ENCODE peak calls at places on chromosomes 6 and 20, in nine cellular contexts. One of them, this sample, is unnamed.

GRCh38 chr20:57394087-57395082 is 3.2 kb downstream of the RBM38 start:
- DNase-seq in neural crest cell: no peak
- DNase-seq in heart left ventricle: peak; percentile 28
- DNase-seq in cardiac fibroblast: no peak
- DNase-seq in bronchial epithelial cell: no peak
- DNase-seq in CD8-positive, alpha-beta T cell: no peak
- DNase-seq in choroid plexus epithelial cell: no peak
- DNase-seq in CD4-positive, alpha-beta T cell: no peak
- DNase-seq in nephron progenitor cell: no peak
- DNase-seq in this sample: no peak

GRCh38 chr20:49505518-49505917 is 23.1 kb upstream of the KCNB1 start:
- DNase-seq in neural crest cell: peak; percentile 61
- DNase-seq in heart left ventricle: peak; percentile 43
- DNase-seq in cardiac fibroblast: peak; percentile 55
- DNase-seq in bronchial epithelial cell: no peak
- DNase-seq in CD8-positive, alpha-beta T cell: no peak
- DNase-seq in choroid plexus epithelial cell: peak; percentile 74
- DNase-seq in CD4-positive, alpha-beta T cell: no peak
- DNase-seq in nephron progenitor cell: peak; percentile 90
- DNase-seq in this sample: no peak

GRCh38 chr6:123587838-123588545 is 48.8 kb downstream of the TRDN start:
- DNase-seq in neural crest cell: no peak
- DNase-seq in heart left ventricle: no peak
- DNase-seq in cardiac fibroblast: no peak
- DNase-seq in bronchial epithelial cell: no peak
- DNase-seq in CD8-positive, alpha-beta T cell: no peak
- DNase-seq in choroid plexus epithelial cell: no peak
- DNase-seq in CD4-positive, alpha-beta T cell: no peak
- DNase-seq in nephron progenitor cell: no peak
- DNase-seq in this sample: no peak

GRCh38 chr6:108441141-108441540 is 119.6 kb upstream of the FOXO3 start:
- DNase-seq in neural crest cell: no peak
- DNase-seq in heart left ventricle: no peak
- DNase-seq in cardiac fibroblast: peak; percentile 50
- DNase-seq in bronchial epithelial cell: no peak
- DNase-seq in CD8-positive, alpha-beta T cell: no peak
- DNase-seq in choroid plexus epithelial cell: no peak
- DNase-seq in CD4-positive, alpha-beta T cell: no peak
- DNase-seq in nephron progenitor cell: no peak
- DNase-seq in this sample: no peak

GRCh38 chr20:3473324-3473723 is 2.5 kb downstream of the ATRN start:
- DNase-seq in neural crest cell: no peak
- DNase-seq in heart left ventricle: no peak
- DNase-seq in cardiac fibroblast: no peak
- DNase-seq in bronchial epithelial cell: no peak
- DNase-seq in CD8-positive, alpha-beta T cell: no peak
- DNase-seq in choroid plexus epithelial cell: no peak
- DNase-seq in CD4-positive, alpha-beta T cell: no peak
- DNase-seq in nephron progenitor cell: no peak
- DNase-seq in this sample: no peak

GRCh38 chr6:74840953-74841352 is 364.9 kb downstream of the COL12A1 start:
- DNase-seq in neural crest cell: no peak
- DNase-seq in heart left ventricle: no peak
- DNase-seq in cardiac fibroblast: no peak
- DNase-seq in bronchial epithelial cell: no peak
- DNase-seq in CD8-positive, alpha-beta T cell: no peak
- DNase-seq in choroid plexus epithelial cell: no peak
- DNase-seq in CD4-positive, alpha-beta T cell: no peak
- DNase-seq in nephron progenitor cell: no peak
- DNase-seq in this sample: no peak

GRCh38 chr6:159217595-159218275 is 48.5 kb downstream of the FNDC1 start:
- DNase-seq in neural crest cell: peak; percentile 57
- DNase-seq in heart left ventricle: no peak
- DNase-seq in cardiac fibroblast: no peak
- DNase-seq in bronchial epithelial cell: peak; percentile 25
- DNase-seq in CD8-positive, alpha-beta T cell: no peak
- DNase-seq in choroid plexus epithelial cell: peak; percentile 55
- DNase-seq in CD4-positive, alpha-beta T cell: no peak
- DNase-seq in nephron progenitor cell: peak; percentile 64
- DNase-seq in this sample: peak; percentile 18

GRCh38 chr6:3977875-3978711 is 100.8 kb downstream of the FAM217A start:
- DNase-seq in neural crest cell: no peak
- DNase-seq in heart left ventricle: peak; percentile 40
- DNase-seq in cardiac fibroblast: peak; percentile 95
- DNase-seq in bronchial epithelial cell: peak; percentile 56
- DNase-seq in CD8-positive, alpha-beta T cell: peak; percentile 23
- DNase-seq in choroid plexus epithelial cell: peak; percentile 98
- DNase-seq in CD4-positive, alpha-beta T cell: peak; percentile 11
- DNase-seq in nephron progenitor cell: peak; percentile 16
- DNase-seq in this sample: peak; percentile 56

GRCh38 chr6:111129003-111129402 is 41.7 kb downstream of the SLC16A10 start:
- DNase-seq in neural crest cell: no peak
- DNase-seq in heart left ventricle: peak; percentile 62
- DNase-seq in cardiac fibroblast: no peak
- DNase-seq in bronchial epithelial cell: no peak
- DNase-seq in CD8-positive, alpha-beta T cell: no peak
- DNase-seq in choroid plexus epithelial cell: no peak
- DNase-seq in CD4-positive, alpha-beta T cell: no peak
- DNase-seq in nephron progenitor cell: no peak
- DNase-seq in this sample: no peak

GRCh38 chr6:163711615-163712568 is 297.4 kb downstream of the QKI start:
- DNase-seq in neural crest cell: no peak
- DNase-seq in heart left ventricle: peak; percentile 88
- DNase-seq in cardiac fibroblast: no peak
- DNase-seq in bronchial epithelial cell: no peak
- DNase-seq in CD8-positive, alpha-beta T cell: no peak
- DNase-seq in choroid plexus epithelial cell: no peak
- DNase-seq in CD4-positive, alpha-beta T cell: no peak
- DNase-seq in nephron progenitor cell: no peak
- DNase-seq in this sample: no peak

GRCh38 chr6:121223212-121223611 is 111.1 kb downstream of the TBC1D32 start:
- DNase-seq in neural crest cell: no peak
- DNase-seq in heart left ventricle: no peak
- DNase-seq in cardiac fibroblast: no peak
- DNase-seq in bronchial epithelial cell: peak; percentile 6
- DNase-seq in CD8-positive, alpha-beta T cell: no peak
- DNase-seq in choroid plexus epithelial cell: no peak
- DNase-seq in CD4-positive, alpha-beta T cell: no peak
- DNase-seq in nephron progenitor cell: no peak
- DNase-seq in this sample: no peak

GRCh38 chr20:57006411-57007170 is 259.9 kb downstream of the BMP7 start:
- DNase-seq in neural crest cell: no peak
- DNase-seq in heart left ventricle: no peak
- DNase-seq in cardiac fibroblast: no peak
- DNase-seq in bronchial epithelial cell: no peak
- DNase-seq in CD8-positive, alpha-beta T cell: no peak
- DNase-seq in choroid plexus epithelial cell: peak; percentile 46
- DNase-seq in CD4-positive, alpha-beta T cell: no peak
- DNase-seq in nephron progenitor cell: no peak
- DNase-seq in this sample: no peak

GRCh38 chr20:47969426-47969825 is 184.1 kb upstream of the SULF2 start:
- DNase-seq in neural crest cell: no peak
- DNase-seq in heart left ventricle: no peak
- DNase-seq in cardiac fibroblast: no peak
- DNase-seq in bronchial epithelial cell: no peak
- DNase-seq in CD8-positive, alpha-beta T cell: no peak
- DNase-seq in choroid plexus epithelial cell: no peak
- DNase-seq in CD4-positive, alpha-beta T cell: no peak
- DNase-seq in nephron progenitor cell: no peak
- DNase-seq in this sample: no peak

GRCh38 chr6:17385660-17386059 is 7.7 kb upstream of the CAP2 start:
- DNase-seq in neural crest cell: no peak
- DNase-seq in heart left ventricle: no peak
- DNase-seq in cardiac fibroblast: peak; percentile 22
- DNase-seq in bronchial epithelial cell: peak; percentile 52
- DNase-seq in CD8-positive, alpha-beta T cell: no peak
- DNase-seq in choroid plexus epithelial cell: peak; percentile 49
- DNase-seq in CD4-positive, alpha-beta T cell: no peak
- DNase-seq in nephron progenitor cell: no peak
- DNase-seq in this sample: no peak

GRCh38 chr6:107386340-107386739 is 73.0 kb downstream of the PDSS2 start:
- DNase-seq in neural crest cell: no peak
- DNase-seq in heart left ventricle: no peak
- DNase-seq in cardiac fibroblast: peak; percentile 51
- DNase-seq in bronchial epithelial cell: peak; percentile 4
- DNase-seq in CD8-positive, alpha-beta T cell: no peak
- DNase-seq in choroid plexus epithelial cell: peak; percentile 52
- DNase-seq in CD4-positive, alpha-beta T cell: no peak
- DNase-seq in nephron progenitor cell: no peak
- DNase-seq in this sample: peak; percentile 60

GRCh38 chr6:109024784-109025183 is 69.9 kb downstream of the SESN1 start:
- DNase-seq in neural crest cell: peak; percentile 2
- DNase-seq in heart left ventricle: no peak
- DNase-seq in cardiac fibroblast: peak; percentile 78
- DNase-seq in bronchial epithelial cell: no peak
- DNase-seq in CD8-positive, alpha-beta T cell: no peak
- DNase-seq in choroid plexus epithelial cell: peak; percentile 34
- DNase-seq in CD4-positive, alpha-beta T cell: no peak
- DNase-seq in nephron progenitor cell: peak; percentile 4
- DNase-seq in this sample: no peak

GRCh38 chr6:46046558-46047169 is 31.0 kb upstream of the CLIC5 start:
- DNase-seq in neural crest cell: no peak
- DNase-seq in heart left ventricle: peak; percentile 38
- DNase-seq in cardiac fibroblast: no peak
- DNase-seq in bronchial epithelial cell: no peak
- DNase-seq in CD8-positive, alpha-beta T cell: no peak
- DNase-seq in choroid plexus epithelial cell: no peak
- DNase-seq in CD4-positive, alpha-beta T cell: no peak
- DNase-seq in nephron progenitor cell: no peak
- DNase-seq in this sample: no peak

GRCh38 chr20:48945840-48946514 is 24.5 kb downstream of the ARFGEF2 start:
- DNase-seq in neural crest cell: no peak
- DNase-seq in heart left ventricle: no peak
- DNase-seq in cardiac fibroblast: peak; percentile 46
- DNase-seq in bronchial epithelial cell: peak; percentile 83
- DNase-seq in CD8-positive, alpha-beta T cell: no peak
- DNase-seq in choroid plexus epithelial cell: peak; percentile 26
- DNase-seq in CD4-positive, alpha-beta T cell: no peak
- DNase-seq in nephron progenitor cell: no peak
- DNase-seq in this sample: no peak

GRCh38 chr6:118318648-118319047 is 229.4 kb upstream of the PLN start:
- DNase-seq in neural crest cell: no peak
- DNase-seq in heart left ventricle: no peak
- DNase-seq in cardiac fibroblast: no peak
- DNase-seq in bronchial epithelial cell: no peak
- DNase-seq in CD8-positive, alpha-beta T cell: no peak
- DNase-seq in choroid plexus epithelial cell: no peak
- DNase-seq in CD4-positive, alpha-beta T cell: no peak
- DNase-seq in nephron progenitor cell: no peak
- DNase-seq in this sample: no peak

DNA sequence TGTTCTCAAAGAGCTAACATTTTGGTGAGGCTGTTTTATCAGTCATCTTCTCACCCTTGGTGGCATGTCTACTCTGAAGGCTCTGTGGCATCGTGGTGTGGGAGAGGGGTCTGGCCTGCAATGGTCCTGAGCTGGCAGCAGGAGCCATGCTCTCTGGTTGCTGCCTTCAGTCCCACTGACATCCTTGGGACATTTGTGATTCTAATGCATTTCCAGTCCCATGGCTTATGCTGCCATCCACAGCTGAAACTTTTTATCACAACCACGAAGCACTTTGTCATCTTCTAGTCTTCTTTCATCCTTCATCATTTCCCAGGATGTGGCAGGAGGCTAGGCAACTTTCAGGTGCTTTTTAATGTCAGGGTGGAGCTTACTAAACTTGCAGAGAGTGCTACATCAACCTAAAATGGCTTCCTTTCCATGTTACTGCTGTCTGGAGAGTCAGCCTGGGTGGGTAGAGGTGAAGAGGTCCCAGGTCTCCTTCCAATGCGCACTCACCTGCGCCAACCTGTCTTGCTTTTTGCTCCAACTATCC is 77.1 kb downstream of the GPR63 start:
- DNase-seq in neural crest cell: no peak
- DNase-seq in heart left ventricle: no peak
- DNase-seq in cardiac fibroblast: no peak
- DNase-seq in bronchial epithelial cell: no peak
- DNase-seq in CD8-positive, alpha-beta T cell: no peak
- DNase-seq in choroid plexus epithelial cell: no peak
- DNase-seq in CD4-positive, alpha-beta T cell: no peak
- DNase-seq in nephron progenitor cell: no peak
- DNase-seq in this sample: no peak
- TF ChIP-seq CTCF in neural crest cell: no peak
- TF ChIP-seq CTCF in heart left ventricle: no peak
- TF ChIP-seq CTCF in cardiac fibroblast: no peak
- TF ChIP-seq CTCF in bronchial epithelial cell: no peak
- TF ChIP-seq CTCF in CD8-positive, alpha-beta T cell: no peak
- TF ChIP-seq CTCF in choroid plexus epithelial cell: no peak
- TF ChIP-seq CTCF in CD4-positive, alpha-beta T cell: no peak
- TF ChIP-seq CTCF in nephron progenitor cell: no peak
- TF ChIP-seq CTCF in this sample: peak; percentile 12

DNA sequence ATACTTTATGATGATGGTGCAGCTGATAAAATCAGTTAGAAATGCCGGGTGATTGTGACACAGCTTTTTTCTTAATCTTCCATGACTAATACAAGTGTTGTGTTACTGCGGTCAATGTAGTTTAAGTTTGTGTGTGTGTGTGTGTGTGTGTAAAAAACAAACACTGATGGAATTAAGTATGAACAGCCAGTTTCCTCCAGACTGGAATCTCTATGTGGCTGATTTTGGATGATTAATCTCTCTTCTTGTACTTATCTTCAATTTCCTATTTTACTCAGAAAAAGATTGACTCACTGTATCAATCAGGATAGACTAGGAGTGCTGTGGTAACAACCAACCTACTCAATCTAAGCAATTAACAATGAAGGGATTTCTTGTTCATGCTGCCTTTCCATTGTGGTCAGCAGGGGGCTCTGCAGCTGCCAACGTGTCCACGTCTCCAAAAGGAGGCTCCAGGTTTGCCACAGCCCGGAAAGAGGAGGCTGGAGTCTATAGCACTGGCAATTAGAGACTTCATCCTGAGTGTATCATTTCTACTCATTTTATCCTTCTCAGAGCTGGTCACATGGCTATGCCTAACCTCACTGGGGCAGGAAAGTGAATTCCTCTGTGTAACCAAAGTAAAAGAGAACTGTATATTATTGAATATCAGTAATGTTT is 107.7 kb downstream of the CD109 start:
- DNase-seq in neural crest cell: peak; percentile 48
- DNase-seq in heart left ventricle: no peak
- DNase-seq in cardiac fibroblast: peak; percentile 95
- DNase-seq in bronchial epithelial cell: peak; percentile 85
- DNase-seq in CD8-positive, alpha-beta T cell: no peak
- DNase-seq in choroid plexus epithelial cell: peak; percentile 97
- DNase-seq in CD4-positive, alpha-beta T cell: no peak
- DNase-seq in nephron progenitor cell: peak; percentile 43
- DNase-seq in this sample: peak; percentile 84
- TF ChIP-seq CTCF in neural crest cell: peak; percentile 64
- TF ChIP-seq CTCF in heart left ventricle: peak; percentile 12
- TF ChIP-seq CTCF in cardiac fibroblast: peak; percentile 65
- TF ChIP-seq CTCF in bronchial epithelial cell: peak; percentile 60
- TF ChIP-seq CTCF in CD8-positive, alpha-beta T cell: no peak
- TF ChIP-seq CTCF in choroid plexus epithelial cell: peak; percentile 75
- TF ChIP-seq CTCF in CD4-positive, alpha-beta T cell: no peak
- TF ChIP-seq CTCF in nephron progenitor cell: peak; percentile 61
- TF ChIP-seq CTCF in this sample: peak; percentile 79

GRCh38 chr6:47646689-47647088 is 51.7 kb upstream of the ADGRF4 start:
- DNase-seq in neural crest cell: no peak
- DNase-seq in heart left ventricle: no peak
- DNase-seq in cardiac fibroblast: no peak
- DNase-seq in bronchial epithelial cell: no peak
- DNase-seq in CD8-positive, alpha-beta T cell: no peak
- DNase-seq in choroid plexus epithelial cell: no peak
- DNase-seq in CD4-positive, alpha-beta T cell: no peak
- DNase-seq in nephron progenitor cell: no peak
- DNase-seq in this sample: no peak
- TF ChIP-seq CTCF in neural crest cell: no peak
- TF ChIP-seq CTCF in heart left ventricle: no peak
- TF ChIP-seq CTCF in cardiac fibroblast: no peak
- TF ChIP-seq CTCF in bronchial epithelial cell: no peak
- TF ChIP-seq CTCF in CD8-positive, alpha-beta T cell: no peak
- TF ChIP-seq CTCF in choroid plexus epithelial cell: no peak
- TF ChIP-seq CTCF in CD4-positive, alpha-beta T cell: no peak
- TF ChIP-seq CTCF in nephron progenitor cell: no peak
- TF ChIP-seq CTCF in this sample: no peak

GRCh38 chr20:13207016-13207415 is 14.1 kb upstream of the ISM1 start:
- DNase-seq in neural crest cell: no peak
- DNase-seq in heart left ventricle: no peak
- DNase-seq in cardiac fibroblast: no peak
- DNase-seq in bronchial epithelial cell: no peak
- DNase-seq in CD8-positive, alpha-beta T cell: no peak
- DNase-seq in choroid plexus epithelial cell: no peak
- DNase-seq in CD4-positive, alpha-beta T cell: no peak
- DNase-seq in nephron progenitor cell: no peak
- DNase-seq in this sample: no peak
- TF ChIP-seq CTCF in neural crest cell: no peak
- TF ChIP-seq CTCF in heart left ventricle: no peak
- TF ChIP-seq CTCF in cardiac fibroblast: no peak
- TF ChIP-seq CTCF in bronchial epithelial cell: no peak
- TF ChIP-seq CTCF in CD8-positive, alpha-beta T cell: no peak
- TF ChIP-seq CTCF in choroid plexus epithelial cell: no peak
- TF ChIP-seq CTCF in CD4-positive, alpha-beta T cell: no peak
- TF ChIP-seq CTCF in nephron progenitor cell: no peak
- TF ChIP-seq CTCF in this sample: no peak